ENCODE peak calls at places on chromosomes 16 and 17, in ten cellular contexts. Q, J, Z, M, A, D, H, B, C and L are unnamed samples.

GRCh38 chr17:41773190-41773588 is 13.3 kb downstream of the JUP start:
- DNase-seq in J (peak), C (no peak), M (peak), Q (no peak), B (peak), H (no peak), Z (peak), A (no peak), D (peak), L (no peak)

GRCh38 chr16:13042291-13042690 is 140.9 kb downstream of the SHISA9 start:
- DNase-seq in J (no peak), A (no peak), C (no peak), Z (no peak), B (no peak), D (no peak), M (no peak), H (no peak), Q (no peak), L (no peak)

GRCh38 chr16:4330277-4330882 is 14.5 kb downstream of the GLIS2 start:
- DNase-seq in J (peak), Q (peak), D (no peak), M (peak), C (peak), B (peak), A (peak), Z (peak), H (peak), L (peak)

GRCh38 chr17:67401598-67402504 is 24.8 kb downstream of the PITPNC1 start:
- DNase-seq in D (no peak), J (no peak), H (no peak), M (no peak), Q (no peak), A (no peak), Z (no peak), C (no peak), B (no peak), L (no peak)

GRCh38 chr16:65065031-65065430 is 56.8 kb downstream of the CDH11 start:
- DNase-seq in Q (no peak), D (no peak), M (no peak), Z (no peak), J (no peak), A (no peak), B (no peak), H (no peak), C (no peak), L (no peak)

GRCh38 chr17:9022553-9023388 is 1.5 kb downstream of the NTN1 start:
- DNase-seq in M (peak), D (no peak), J (no peak), C (peak), A (no peak), B (peak), Z (no peak), Q (no peak), H (no peak), L (peak)

GRCh38 chr17:17424552-17424951 is 52.2 kb upstream of the MED9 start:
- DNase-seq in M (no peak), B (no peak), J (no peak), A (no peak), C (no peak), H (no peak), Q (no peak), D (no peak), Z (no peak), L (peak)

GRCh38 chr17:67565068-67565467 is 152.7 kb upstream of the NOL11 start:
- DNase-seq in M (no peak), J (no peak), Q (no peak), A (no peak), B (no peak), D (no peak), H (no peak), Z (no peak), C (no peak), L (no peak)

GRCh38 chr17:59373879-59374495 is 42.5 kb downstream of the YPEL2 start:
- DNase-seq in M (peak), Q (no peak), J (no peak), H (no peak), A (peak), C (no peak), Z (no peak), D (no peak), B (peak), L (no peak)

GRCh38 chr17:78653382-78653781 is 76.2 kb upstream of the DNAH17 start:
- DNase-seq in B (peak), Q (no peak), H (no peak), J (no peak), C (no peak), Z (no peak), D (no peak), A (no peak), M (peak), L (peak)

GRCh38 chr17:11554042-11554441 is 44.2 kb upstream of the DNAH9 start:
- DNase-seq in C (no peak), J (no peak), Z (no peak), H (no peak), B (no peak), D (no peak), A (no peak), Q (no peak), M (no peak), L (no peak)

GRCh38 chr17:43534909-43535308 is 11.2 kb downstream of the ETV4 start:
- DNase-seq in A (no peak), C (no peak), H (no peak), Z (peak), M (peak), J (no peak), D (no peak), Q (no peak), B (no peak), L (no peak)

GRCh38 chr17:50768348-50768761 is 1.0 kb upstream of the ANKRD40CL start:
- DNase-seq in Z (peak), M (no peak), B (no peak), Q (no peak), C (no peak), A (no peak), H (no peak), J (peak), D (peak), L (no peak)

GRCh38 chr16:54934536-54935410 is 4.1 kb downstream of the IRX5 start:
- DNase-seq in Z (peak), C (no peak), A (no peak), M (no peak), B (no peak), H (no peak), D (no peak), J (no peak), Q (no peak), L (no peak)

GRCh38 chr17:73160980-73161630 is 3.7 kb upstream of the SSTR2 start:
- DNase-seq in D (no peak), H (no peak), Q (no peak), J (no peak), C (no peak), M (no peak), Z (no peak), B (no peak), A (no peak), L (no peak)

GRCh38 chr17:45841883-45842525 is 2.7 kb upstream of the SPPL2C start:
- DNase-seq in D (peak), H (no peak), Q (no peak), Z (no peak), A (no peak), M (peak), J (no peak), C (no peak), B (no peak), L (no peak)